ENCODE peak calls at places on chromosomes 4 and X, in eight cellular contexts. A, L, Y, D, H, J, R and N are unnamed samples.

GRCh38 chr4:126051709-126052424 is 737.1 kb downstream of the FAT4 start:
- DNase-seq in D (no peak), Y (peak), R (no peak), J (no peak), L (no peak), A (peak), H (no peak), N (no peak)

GRCh38 chr4:22237846-22238513 is 277.9 kb downstream of the ADGRA3 start:
- DNase-seq in D (peak), Y (no peak), J (no peak), L (peak), A (peak), H (no peak), R (no peak), N (peak)

GRCh38 chr4:10157478-10158354 is 41.1 kb upstream of the WDR1 start:
- DNase-seq in D (peak), J (peak), A (peak), R (peak), Y (peak), L (peak), H (peak), N (peak)

GRCh38 chr4:154004028-154004427 is 215.1 kb upstream of the SFRP2 start:
- DNase-seq in D (no peak), A (no peak), L (no peak), J (no peak), R (no peak), Y (no peak), H (no peak), N (no peak)

GRCh38 chrX:155242300-155242699 is 22.0 kb downstream of the RAB39B start:
- DNase-seq in Y (no peak), D (no peak), R (no peak), A (no peak), J (no peak), H (no peak), L (no peak), N (peak)

GRCh38 chrX:129980540-129981206 is 1.8 kb upstream of the BCORL1 start:
- DNase-seq in Y (peak), D (no peak), J (no peak), A (peak), R (peak), L (peak), H (no peak), N (peak)

GRCh38 chr4:139735381-139736256 is 70.0 kb downstream of the MGST2 start:
- DNase-seq in Y (no peak), A (peak), J (no peak), L (peak), R (peak), H (no peak), D (no peak), N (peak)

GRCh38 chr4:78616046-78616498 is 64.5 kb downstream of the ANXA3 start:
- DNase-seq in D (no peak), Y (no peak), J (no peak), R (no peak), L (no peak), A (peak), H (no peak), N (no peak)

GRCh38 chrX:150200820-150201287 is 162.3 kb upstream of the MAMLD1 start:
- DNase-seq in L (no peak), A (peak), H (no peak), J (peak), D (no peak), Y (peak), R (peak), N (no peak)

GRCh38 chr4:90142091-90142490 is 14.9 kb downstream of the CCSER1 start:
- DNase-seq in A (peak), L (no peak), Y (no peak), H (no peak), J (no peak), R (no peak), D (no peak), N (peak)

GRCh38 chr4:9963328-9963727 is 58.0 kb downstream of the SLC2A9 start:
- DNase-seq in J (no peak), L (no peak), R (no peak), H (no peak), A (no peak), Y (no peak), D (no peak), N (no peak)

GRCh38 chrX:16060252-16060651 is 63.1 kb upstream of the GRPR start:
- DNase-seq in L (no peak), R (peak), J (no peak), H (no peak), D (no peak), A (peak), Y (no peak), N (no peak)

GRCh38 chr4:113437124-113437523 is 324.4 kb downstream of the CAMK2D start:
- DNase-seq in R (no peak), H (no peak), D (no peak), J (no peak), L (no peak), Y (no peak), A (no peak), N (no peak)

GRCh38 chr4:57462843-57463242 is 352.7 kb upstream of the IGFBP7 start:
- DNase-seq in A (peak), R (no peak), L (no peak), J (no peak), D (no peak), Y (no peak), H (no peak), N (peak)

GRCh38 chrX:24561121-24561520 is 86.0 kb downstream of the PCYT1B start:
- DNase-seq in H (peak), D (no peak), R (peak), Y (peak), L (peak), J (peak), A (no peak), N (peak)

GRCh38 chr4:77065382-77065781 is 10.4 kb downstream of the CCNI start:
- DNase-seq in D (no peak), H (no peak), R (no peak), A (no peak), L (no peak), J (no peak), Y (no peak), N (no peak)

GRCh38 chrX:72129661-72130060 is 2.1 kb downstream of the RTL5 start:
- DNase-seq in H (no peak), R (no peak), D (no peak), J (no peak), A (no peak), L (no peak), Y (no peak), N (no peak)

GRCh38 chr4:6263541-6264540 is 5.8 kb upstream of the WFS1 start:
- DNase-seq in H (peak), D (peak), Y (peak), L (peak), A (peak), R (peak), J (no peak), N (peak)

GRCh38 chr4:162056947-162057346 is 106.9 kb downstream of the FSTL5 start:
- DNase-seq in J (no peak), A (no peak), R (peak), Y (no peak), L (peak), H (no peak), D (no peak), N (peak)

GRCh38 chr4:93894995-93895394 is 66.4 kb downstream of the ATOH1 start:
- DNase-seq in L (no peak), R (no peak), H (no peak), J (no peak), D (no peak), A (no peak), Y (no peak), N (no peak)

GRCh38 chr4:124183926-124184325 is 528.6 kb downstream of the ANKRD50 start:
- DNase-seq in H (no peak), J (no peak), A (no peak), R (no peak), Y (no peak), D (no peak), L (no peak), N (no peak)

GRCh38 chr4:106914223-106914622 is 121.9 kb downstream of the DKK2 start:
- DNase-seq in A (no peak), R (no peak), H (no peak), J (no peak), D (no peak), L (no peak), Y (no peak), N (no peak)

GRCh38 chr4:150336676-150337412 is 245.1 kb upstream of the MAB21L2 start:
- DNase-seq in R (no peak), A (no peak), H (no peak), J (no peak), Y (no peak), D (no peak), L (no peak), N (no peak)

GRCh38 chr4:109748114-109748513 is 18.2 kb upstream of the PLA2G12A start:
- DNase-seq in A (no peak), J (no peak), D (no peak), H (no peak), Y (no peak), R (no peak), L (no peak), N (no peak)

GRCh38 chrX:11970935-11971334 is 167.3 kb upstream of the FRMPD4 start:
- DNase-seq in A (no peak), R (no peak), H (no peak), Y (peak), J (no peak), D (no peak), L (no peak), N (no peak)

GRCh38 chr4:7266525-7267292 is 74.4 kb downstream of the SORCS2 start:
- DNase-seq in Y (peak), L (peak), J (peak), D (no peak), H (no peak), A (peak), R (no peak), N (no peak)

GRCh38 chr4:931194-931959 is 739 bp downstream of the GAK start:
- DNase-seq in H (peak), L (no peak), D (no peak), Y (no peak), J (no peak), R (peak), A (peak), N (no peak)

GRCh38 chrX:23616361-23616760 is 50.9 kb upstream of the PRDX4 start:
- DNase-seq in Y (peak), A (peak), J (no peak), R (peak), H (peak), D (peak), L (peak), N (peak)

GRCh38 chr4:184937030-184937710 is 81.1 kb upstream of the HELT start:
- DNase-seq in L (no peak), J (no peak), A (peak), H (no peak), R (no peak), D (no peak), Y (no peak), N (no peak)

GRCh38 chr4:108830509-108831244 is 67.8 kb upstream of the ETNPPL start:
- DNase-seq in L (no peak), D (peak), J (no peak), A (peak), Y (no peak), R (no peak), H (no peak), N (no peak)

GRCh38 chrX:101390664-101391525 is at the start of gene RPL36A:
- DNase-seq in R (peak), H (peak), J (peak), Y (peak), A (peak), L (peak), D (peak), N (peak)
- TF ChIP-seq CTCF in R (peak), H (peak), J (peak), Y (peak), A (peak), L (peak), D (peak), N (peak)

GRCh38 chr4:71382569-71383560 is 44.0 kb downstream of the SLC4A4 start:
- DNase-seq in L (no peak), H (no peak), D (no peak), Y (peak), R (no peak), A (peak), J (no peak), N (no peak)
- TF ChIP-seq EZH2phosphoT487 in L (no peak), H (no peak), D (no peak), Y (no peak), R (no peak), A (no peak), J (no peak), N (no peak)

GRCh38 chr4:70531981-70532380 is 13.6 kb downstream of the AMTN start:
- DNase-seq in A (no peak), J (peak), D (no peak), L (peak), R (peak), Y (peak), H (peak), N (no peak)
- TF ChIP-seq CTCF in A (no peak), J (no peak), D (peak), L (peak), R (peak), Y (peak), H (peak), N (peak)

DNA sequence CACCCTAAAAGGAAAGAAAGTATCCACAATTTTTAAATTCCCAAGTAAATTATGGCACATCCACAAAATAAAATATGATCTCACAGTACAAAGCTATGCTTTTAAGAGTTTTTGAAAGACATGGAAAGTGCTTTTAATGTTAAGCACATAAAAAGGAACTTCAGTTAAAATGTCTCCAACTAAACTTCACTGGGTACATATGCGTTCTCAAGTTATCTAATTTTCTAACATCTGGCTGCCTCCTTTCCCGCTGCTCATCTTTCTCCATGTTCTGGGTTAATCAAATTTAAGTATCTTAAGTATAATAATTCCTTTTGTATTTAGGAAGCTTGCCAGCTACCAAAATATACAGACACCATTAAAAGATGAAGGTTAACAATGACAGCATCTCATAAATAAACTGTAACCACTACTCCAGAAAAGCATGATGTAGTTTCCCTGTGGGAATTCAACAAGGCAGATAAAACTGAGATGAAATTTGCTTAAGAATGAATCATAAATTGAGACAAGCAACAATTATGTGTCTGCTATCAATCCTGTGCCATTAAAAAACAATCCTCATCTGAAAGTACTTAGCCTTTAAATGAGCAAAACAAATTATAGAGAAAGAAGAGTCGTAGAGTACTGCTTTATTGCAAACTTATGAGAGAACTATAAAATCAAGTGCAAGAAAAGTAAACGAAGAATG is 25.1 kb downstream of the PRSS12 start:
- DNase-seq in R (peak), H (no peak), J (no peak), L (no peak), D (no peak), Y (no peak), A (no peak), N (no peak)
- TF ChIP-seq EZH2phosphoT487 in R (no peak), H (no peak), J (no peak), L (no peak), D (no peak), Y (no peak), A (peak), N (no peak)

GRCh38 chr4:2805712-2806391 is 13.0 kb downstream of the SH3BP2 start:
- DNase-seq in L (no peak), A (no peak), J (no peak), D (no peak), Y (peak), R (no peak), H (no peak), N (no peak)

GRCh38 chr4:2809610-2810180 is 16.8 kb downstream of the SH3BP2 start:
- DNase-seq in Y (no peak), R (no peak), L (no peak), J (no peak), H (no peak), A (no peak), D (no peak), N (no peak)

GRCh38 chr4:2807571-2807970 is 14.7 kb downstream of the SH3BP2 start:
- DNase-seq in Y (no peak), A (no peak), H (no peak), D (no peak), J (no peak), L (no peak), R (no peak), N (no peak)

GRCh38 chr4:2806392-2807355 is 13.8 kb downstream of the SH3BP2 start:
- DNase-seq in R (peak), D (no peak), A (no peak), H (no peak), L (no peak), Y (no peak), J (no peak), N (no peak)

GRCh38 chr4:2808001-2808400 is 15.1 kb downstream of the SH3BP2 start:
- DNase-seq in D (no peak), R (no peak), J (no peak), Y (no peak), A (no peak), L (no peak), H (no peak), N (no peak)
- TF ChIP-seq CTCF in D (no peak), R (no peak), J (no peak), Y (no peak), A (no peak), L (no peak), H (no peak), N (no peak)

GRCh38 chrX:133697656-133698055 is 282.4 kb upstream of the GPC4 start:
- DNase-seq in H (no peak), A (no peak), L (no peak), J (no peak), Y (no peak), D (no peak), R (no peak), N (no peak)

GRCh38 chrX:133702230-133702629 is 283.2 kb downstream of the GPC3 start:
- DNase-seq in Y (no peak), H (no peak), L (no peak), J (no peak), D (no peak), R (no peak), A (no peak), N (no peak)

GRCh38 chrX:133699023-133699728 is 283.9 kb upstream of the GPC4 start:
- DNase-seq in A (no peak), H (no peak), R (no peak), D (no peak), L (no peak), J (no peak), Y (peak), N (no peak)

DNA sequence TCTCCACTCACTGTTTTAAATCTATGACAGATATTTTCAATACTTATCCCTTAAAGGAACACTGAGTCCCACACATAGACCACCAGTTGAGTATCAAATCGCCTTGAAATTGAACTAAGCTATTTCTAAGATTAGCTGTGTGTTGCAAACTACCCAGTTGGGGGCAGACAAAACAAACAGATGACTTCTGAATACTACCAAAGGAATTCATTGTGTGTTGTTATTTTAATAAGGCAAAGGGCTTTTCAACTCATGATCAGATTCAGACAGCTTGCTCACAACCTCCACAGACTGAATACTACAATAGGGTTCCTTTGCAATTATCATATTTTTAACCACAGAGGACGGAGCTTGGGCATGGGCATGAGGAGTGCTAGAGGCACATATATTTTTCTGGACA is 283.0 kb upstream of the GPC4 start:
- DNase-seq in A (no peak), Y (peak), R (peak), J (no peak), L (peak), H (no peak), D (no peak), N (no peak)
- TF ChIP-seq EZH2phosphoT487 in A (no peak), Y (no peak), R (no peak), J (no peak), L (no peak), H (no peak), D (no peak), N (no peak)

GRCh38 chrX:45806410-45807121 is 605.9 kb upstream of the DIPK2B start:
- DNase-seq in H (no peak), L (no peak), D (no peak), A (peak), Y (no peak), J (no peak), R (no peak), N (no peak)

GRCh38 chrX:45803383-45803921 is 602.8 kb upstream of the DIPK2B start:
- DNase-seq in J (peak), R (no peak), A (no peak), H (no peak), Y (peak), D (no peak), L (no peak), N (no peak)

GRCh38 chrX:45799576-45799975 is 598.9 kb upstream of the DIPK2B start:
- DNase-seq in L (no peak), A (no peak), D (no peak), J (no peak), Y (no peak), H (no peak), R (no peak), N (no peak)

DNA sequence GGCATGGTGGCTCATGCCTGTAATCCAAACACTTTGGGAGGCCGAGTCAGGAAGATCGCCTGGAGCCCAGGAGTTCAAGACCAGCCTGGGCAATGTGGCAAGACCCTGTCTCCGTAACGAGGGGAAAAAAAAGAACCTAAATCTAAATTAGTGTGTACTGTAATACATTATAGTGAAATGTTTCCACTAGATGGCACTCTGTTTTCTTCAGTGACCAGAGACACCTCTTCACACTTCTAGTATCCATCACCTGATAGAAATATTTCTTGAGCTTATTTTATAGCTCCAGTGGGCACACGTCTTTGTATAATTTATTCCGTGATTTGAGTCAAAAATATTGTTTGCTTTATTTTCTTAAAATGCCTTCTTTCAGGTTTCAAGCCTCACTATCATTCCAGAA is 600.9 kb upstream of the DIPK2B start:
- DNase-seq in J (no peak), L (peak), A (peak), D (peak), Y (peak), H (peak), R (peak), N (peak)
- TF ChIP-seq CTCF in J (no peak), L (peak), A (peak), D (peak), Y (peak), H (peak), R (peak), N (peak)

DNA sequence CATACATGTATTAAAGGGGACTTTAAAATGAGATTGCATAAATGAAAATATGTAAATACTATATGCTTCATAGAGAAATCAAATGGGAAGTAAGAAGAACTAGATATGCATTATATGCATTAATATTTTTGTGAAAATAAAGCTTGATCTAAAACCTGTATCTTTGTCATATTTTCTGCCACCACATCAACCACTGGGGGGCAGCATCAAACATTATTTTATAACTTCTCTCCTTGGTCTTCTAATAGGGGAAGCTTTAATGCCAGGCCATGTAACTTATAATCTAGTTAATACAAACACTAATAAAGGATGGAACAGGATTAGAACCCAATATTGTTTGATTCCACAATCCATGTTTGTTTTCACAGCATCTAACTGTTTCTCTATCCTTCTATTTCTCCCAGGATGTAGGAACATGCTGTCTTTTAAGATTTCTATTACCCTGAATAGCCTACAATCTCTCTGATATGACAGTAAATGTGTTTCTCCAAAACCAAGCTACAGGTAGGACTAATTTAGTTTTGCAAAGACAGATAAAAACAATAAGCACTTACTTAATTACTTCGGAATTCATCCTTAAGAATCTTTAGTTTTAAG is 10.0 kb downstream of the QRFPR start:
- DNase-seq in J (peak), R (peak), L (peak), Y (peak), A (peak), H (peak), D (peak), N (peak)
- TF ChIP-seq EZH2phosphoT487 in J (no peak), R (no peak), L (no peak), Y (no peak), A (no peak), H (no peak), D (no peak), N (no peak)